ENCODE peak calls at places on chromosomes 11 and 22, in four cellular contexts. H is effector memory CD4-positive, alpha-beta T cell; N is transverse colon; R is PC-9. G is an unnamed sample.
A peak's percentile ranks its signal among the peaks of the same experiment; 100 is the strongest.

GRCh38 chr11:45142241-45142885 is 4.1 kb upstream of the PRDM11 start:
- DNase-seq in H (no peak), N (no peak), R (no peak), G (no peak)

GRCh38 chr11:77074205-77074604 is 7.4 kb downstream of the CAPN5 start:
- DNase-seq in H (no peak), N (peak; percentile 77), R (peak; percentile 48), G (no peak)

GRCh38 chr11:16606784-16607674 is 131.4 kb upstream of the C11orf58 start:
- DNase-seq in H (no peak), N (peak; percentile 16), R (peak; percentile 25), G (no peak)

GRCh38 chr11:2592559-2593392 is 107.0 kb downstream of the KCNQ1OT1 start:
- DNase-seq in H (no peak), N (no peak), R (no peak), G (no peak)

GRCh38 chr11:13997881-13998280 is 35.4 kb downstream of the SPON1 start:
- DNase-seq in H (no peak), N (no peak), R (no peak), G (no peak)

GRCh38 chr22:19663286-19663815 is 51.0 kb upstream of the SEPTIN5 start:
- DNase-seq in H (no peak), N (peak; percentile 43), R (peak; percentile 59), G (no peak)

GRCh38 chr11:1149545-1149944 is 8.2 kb upstream of the MUC5AC start:
- DNase-seq in H (no peak), N (no peak), R (no peak), G (no peak)

GRCh38 chr11:14582835-14583234 is 60.8 kb upstream of the PDE3B start:
- DNase-seq in H (no peak), N (no peak), R (no peak), G (no peak)

GRCh38 chr11:14119357-14119756 is 156.8 kb downstream of the SPON1 start:
- DNase-seq in H (no peak), N (no peak), R (no peak), G (no peak)

GRCh38 chr11:60169264-60169915 is 13.5 kb downstream of the MS4A6A start:
- DNase-seq in H (no peak), N (peak; percentile 52), R (peak; percentile 46), G (peak; percentile 27)

GRCh38 chr11:66906077-66906929 is 49.4 kb downstream of the LRFN4 start:
- DNase-seq in H (no peak), N (no peak), R (peak; percentile 39), G (no peak)

GRCh38 chr11:128575956-128576340 is 11.4 kb downstream of the ETS1 start:
- DNase-seq in H (no peak), N (peak; percentile 39), R (no peak), G (no peak)

GRCh38 chr11:117197516-117198456 is 1.4 kb upstream of the TAGLN start:
- DNase-seq in H (no peak), N (peak; percentile 71), R (no peak), G (peak; percentile 50)

GRCh38 chr11:69398529-69399492 is 82.7 kb upstream of the LINC01488 start:
- DNase-seq in H (no peak), N (no peak), R (no peak), G (no peak)

GRCh38 chr22:30277547-30278344 is 11.1 kb upstream of the OSM start:
- DNase-seq in H (no peak), N (no peak), R (no peak), G (no peak)

GRCh38 chr11:13119928-13120520 is 110.9 kb downstream of the RASSF10 start:
- DNase-seq in H (no peak), N (no peak), R (no peak), G (no peak)

GRCh38 chr22:25668437-25668836 is 73.6 kb upstream of the MYO18B start:
- DNase-seq in H (no peak), N (no peak), R (no peak), G (no peak)

GRCh38 chr11:112617977-112618829 is 343.0 kb upstream of the NCAM1 start:
- DNase-seq in H (no peak), N (no peak), R (no peak), G (no peak)

GRCh38 chr11:9143726-9144125 is 52.3 kb upstream of the SCUBE2 start:
- DNase-seq in H (no peak), N (no peak), R (no peak), G (no peak)
- H3K36me3 ChIP-seq in H (peaks cover 81% of the 10 kb centered on the region), N (no peaks in the 10 kb centered on the region), R (no peaks in the 10 kb centered on the region), G (peaks cover 33% of the 10 kb centered on the region)

DNA sequence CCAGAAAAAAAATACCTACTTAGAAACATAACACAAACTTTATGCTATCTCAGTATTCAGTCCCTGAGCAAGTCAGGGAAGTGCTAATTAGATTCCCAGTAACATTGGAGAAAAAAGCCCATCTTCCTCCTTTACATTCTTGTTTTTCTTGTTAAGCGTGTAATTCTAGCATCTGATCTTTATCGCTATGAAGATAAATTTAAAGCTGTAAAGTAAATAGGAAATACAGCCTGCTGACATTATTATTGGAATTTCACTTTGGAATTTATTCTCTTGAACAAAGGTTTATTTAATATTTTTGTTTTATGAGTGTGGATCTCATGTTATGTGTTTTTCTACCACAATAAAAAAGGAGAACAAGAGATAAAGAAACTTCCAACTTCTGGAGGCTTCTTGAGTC is 13.9 kb downstream of the ALKBH3 start:
- DNase-seq in H (no peak), N (no peak), R (no peak), G (no peak)
- H3K36me3 ChIP-seq in H (peaks cover 64% of the 10 kb centered on the region), N (no peaks in the 10 kb centered on the region), R (peaks cover 15% of the 10 kb centered on the region), G (peaks cover 19% of the 10 kb centered on the region)

DNA sequence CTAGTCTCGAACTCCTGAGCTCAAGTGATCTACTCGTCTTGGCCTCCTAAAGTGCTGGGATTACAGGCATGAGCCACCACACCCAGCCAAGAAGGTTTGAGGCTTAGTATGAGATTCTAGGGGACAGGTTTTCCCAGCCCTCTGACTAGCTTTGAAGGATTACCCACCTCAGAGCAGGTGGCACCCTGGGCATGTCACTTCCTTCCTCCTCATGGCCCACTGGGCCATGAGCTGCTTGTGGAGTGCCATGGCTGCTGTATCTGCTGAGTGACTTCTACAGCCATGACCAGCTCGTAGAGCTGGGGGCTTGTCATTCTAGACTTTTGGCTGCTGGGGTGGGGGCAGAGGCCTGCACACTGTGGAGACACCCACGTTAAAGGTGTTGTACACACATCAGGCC is 25.1 kb downstream of the TOM1 start:
- DNase-seq in H (no peak), N (no peak), R (no peak), G (no peak)
- H3K36me3 ChIP-seq in H (peaks cover 76% of the 10 kb centered on the region), N (no peaks in the 10 kb centered on the region), R (peaks cover 26% of the 10 kb centered on the region), G (peaks cover 5% of the 10 kb centered on the region)

GRCh38 chr22:24550028-24550901 is 4.7 kb downstream of the GUCD1 start:
- DNase-seq in H (no peak), N (peak; percentile 69), R (no peak), G (no peak)

GRCh38 chr22:24550902-24551229 is 4.1 kb downstream of the GUCD1 start:
- DNase-seq in H (no peak), N (no peak), R (no peak), G (no peak)

GRCh38 chr22:24543679-24544243 is 11.2 kb downstream of the GUCD1 start:
- DNase-seq in H (no peak), N (no peak), R (no peak), G (no peak)

GRCh38 chr22:24553597-24554315 is 1.2 kb downstream of the GUCD1 start:
- DNase-seq in H (no peak), N (peak; percentile 29), R (no peak), G (no peak)

DNA sequence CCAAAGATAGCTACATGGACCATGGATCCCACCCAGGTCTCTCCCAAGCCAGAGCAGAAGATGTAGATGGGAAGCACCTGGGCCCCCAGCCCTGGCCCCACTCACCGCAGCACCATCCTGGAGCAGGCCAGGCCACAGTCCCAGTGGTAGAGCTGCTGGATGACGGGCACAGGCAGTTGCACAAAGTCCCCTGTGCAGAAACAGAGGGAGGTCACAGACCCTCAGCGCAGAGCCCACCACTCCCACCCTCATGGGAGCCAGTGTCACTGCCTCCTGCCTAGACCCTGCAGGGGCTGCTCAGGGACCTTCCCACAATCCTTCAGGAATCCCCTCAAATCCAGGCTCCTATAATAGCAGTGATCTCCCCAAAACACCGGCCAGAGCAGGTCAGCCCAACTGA is 6.1 kb downstream of the GUCD1 start:
- DNase-seq in H (no peak), N (no peak), R (no peak), G (no peak)
- H3K36me3 ChIP-seq in H (peaks cover 39% of the 10 kb centered on the region), N (no peaks in the 10 kb centered on the region), R (peaks cover 6% of the 10 kb centered on the region), G (peaks cover 20% of the 10 kb centered on the region)

GRCh38 chr11:129910360-129910759 is 15.0 kb upstream of the NFRKB start:
- DNase-seq in H (no peak), N (no peak), R (no peak), G (no peak)
- H3K36me3 ChIP-seq in H (peaks cover 29% of the 10 kb centered on the region), N (no peaks in the 10 kb centered on the region), R (no peaks in the 10 kb centered on the region), G (peaks cover 18% of the 10 kb centered on the region)

GRCh38 chr11:120112174-120112796 is 25.6 kb downstream of the TRIM29 start:
- DNase-seq in H (no peak), N (no peak), R (no peak), G (no peak)
- H3K36me3 ChIP-seq in H (no peaks in the 10 kb centered on the region), N (no peaks in the 10 kb centered on the region), R (no peaks in the 10 kb centered on the region), G (no peaks in the 10 kb centered on the region)

DNA sequence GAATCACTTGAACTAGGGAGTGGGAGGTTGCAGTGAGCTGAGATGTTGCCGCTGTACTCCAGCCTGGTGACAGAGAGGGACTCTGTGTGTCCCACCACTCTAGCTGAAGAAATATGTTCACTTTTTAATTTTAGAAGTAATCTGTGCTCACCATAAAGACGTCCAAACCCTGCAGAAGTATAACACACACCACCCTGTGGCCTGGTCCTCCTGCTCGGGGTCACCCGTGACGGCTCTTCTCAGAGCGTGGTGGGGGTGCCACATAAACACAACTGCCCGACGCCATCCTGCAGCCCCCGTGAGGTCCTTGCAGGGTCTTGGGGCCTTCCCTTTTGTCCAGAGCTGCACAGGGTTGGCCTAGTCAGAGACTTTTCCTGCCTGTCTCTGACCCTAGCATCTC is 8.8 kb downstream of the PPIL2 start:
- DNase-seq in H (no peak), N (no peak), R (no peak), G (no peak)
- H3K36me3 ChIP-seq in H (peaks cover 57% of the 10 kb centered on the region), N (no peaks in the 10 kb centered on the region), R (no peaks in the 10 kb centered on the region), G (peaks cover 28% of the 10 kb centered on the region)

G was measured in iPS DF 6.9.